ENCODE peak calls at places on chromosomes 2 and 18, in four cellular contexts. Q is H1, B is GM12878, Y is K562. D is an unnamed sample.

GRCh38 chr2:200761168-200761715 is 50.5 kb upstream of the BZW1 start:
- DNase-seq in Y (no peak), Q (no peak), B (no peak), D (no peak)

GRCh38 chr2:200635251-200635650 is 49.4 kb downstream of the AOX1 start:
- DNase-seq in Q (no peak), Y (no peak), B (no peak), D (no peak)

GRCh38 chr2:3745901-3746300 is 42.5 kb downstream of the DCDC2C start:
- DNase-seq in B (no peak), Y (peak; percentile 19), Q (no peak), D (no peak)

GRCh38 chr18:80148316-80149199 is 39.5 kb downstream of the ADNP2 start:
- DNase-seq in Y (no peak), Q (no peak), B (no peak), D (no peak)

GRCh38 chr18:77254711-77255110 is 5.1 kb downstream of the GALR1 start:
- DNase-seq in Y (no peak), B (no peak), Q (no peak), D (no peak)

GRCh38 chr2:236162804-236163482 is 5.2 kb downstream of the GBX2 start:
- DNase-seq in B (no peak), Q (no peak), Y (no peak), D (no peak)

GRCh38 chr2:120630031-120630701 is 105.5 kb upstream of the GLI2 start:
- DNase-seq in Q (no peak), B (no peak), Y (no peak), D (no peak)

GRCh38 chr2:48439102-48439501 is 90.9 kb upstream of the STON1 start:
- DNase-seq in B (no peak), Q (no peak), Y (no peak), D (no peak)

GRCh38 chr2:71603851-71604708 is 150.7 kb downstream of the DYSF start:
- DNase-seq in Q (peak; percentile 41), B (no peak), Y (no peak), D (no peak)

GRCh38 chr2:212135739-212136138 is 402.9 kb downstream of the ERBB4 start:
- DNase-seq in Y (no peak), Q (no peak), B (no peak), D (no peak)

GRCh38 chr2:192236136-192236535 is 41.4 kb upstream of the TMEFF2 start:
- DNase-seq in B (no peak), Y (no peak), Q (no peak), D (no peak)

GRCh38 chr2:136246086-136246669 is 128.2 kb upstream of the CXCR4 start:
- DNase-seq in B (peak; percentile 60), Y (no peak), Q (peak; percentile 58), D (peak; percentile 16)

GRCh38 chr2:219032051-219032745 is 9.1 kb downstream of the CFAP65 start:
- DNase-seq in B (no peak), Q (no peak), Y (no peak), D (no peak)

DNA sequence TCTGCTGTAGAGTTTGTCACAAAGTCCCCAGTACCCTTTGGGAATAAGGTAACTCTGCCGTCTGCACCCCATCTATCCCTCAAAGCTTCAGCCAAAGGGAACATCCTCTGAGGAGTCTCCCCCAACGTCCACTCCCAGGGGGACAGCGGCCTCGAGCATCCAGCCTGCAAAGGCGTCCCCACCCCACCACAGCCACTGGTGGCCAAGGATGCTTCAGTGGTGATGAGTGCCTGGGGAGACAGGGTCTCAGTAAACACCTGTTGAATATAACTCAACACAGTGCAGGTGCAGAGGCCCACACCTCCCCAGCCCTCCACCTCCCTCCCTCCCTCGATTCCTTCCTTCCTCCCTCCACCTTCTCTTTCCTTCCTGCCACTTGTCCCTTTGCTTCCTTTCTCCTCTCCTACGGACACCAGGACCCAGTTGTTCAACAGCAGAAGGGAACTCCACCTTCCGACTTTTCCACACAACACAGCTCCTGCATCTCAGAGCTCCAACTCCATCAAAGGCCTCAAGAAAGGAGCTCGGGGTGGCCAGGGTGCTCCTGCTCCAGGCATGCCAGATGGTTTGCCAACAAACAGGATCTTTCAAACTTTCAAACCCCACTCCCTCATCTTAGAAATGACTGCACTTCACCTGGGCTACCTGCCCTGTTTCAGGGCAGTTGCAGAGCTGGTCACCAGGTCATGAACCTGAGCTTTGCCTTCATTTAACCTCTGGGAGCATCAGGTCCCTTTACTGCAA is 87.8 kb upstream of the SNTG2 start:
- DNase-seq in Q (no peak), B (no peak), Y (no peak), D (no peak)
- TF ChIP-seq TAF1 in Q (no peak), B (no peak), Y (no peak), D (no peak)

DNA sequence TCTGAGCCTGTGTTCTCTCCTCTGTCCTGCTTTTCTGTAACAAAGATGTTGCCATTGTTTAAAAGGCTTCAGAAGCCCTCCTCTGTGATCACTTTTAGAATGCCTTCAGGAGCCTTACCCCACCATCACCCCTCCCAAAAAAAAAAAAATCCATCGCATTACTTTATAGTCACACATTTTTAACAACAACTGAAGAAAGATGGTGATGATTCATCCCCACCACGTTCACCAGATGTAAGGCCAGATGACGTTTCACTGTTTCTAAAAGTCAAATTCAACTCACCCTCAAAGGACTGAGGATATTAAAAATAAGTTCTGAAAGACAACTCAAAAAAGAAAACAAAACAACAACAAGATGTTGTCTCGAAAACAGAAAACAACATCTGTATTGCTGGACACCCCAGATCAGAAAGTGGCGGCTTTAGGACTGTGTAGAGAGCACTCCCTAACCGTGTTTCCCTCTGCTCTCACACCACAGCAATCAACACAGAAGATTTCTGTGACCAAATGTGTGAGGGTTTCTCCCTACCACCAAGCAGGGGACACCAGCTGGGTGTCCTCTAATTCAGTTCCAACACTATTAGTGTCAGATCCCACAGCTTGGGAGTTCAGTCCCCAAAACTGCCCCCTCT is 61.9 kb upstream of the CREB1 start:
- DNase-seq in Q (no peak), Y (peak; percentile 9), B (peak; percentile 16), D (no peak)
- TF ChIP-seq CBX5 in Q (no peak), Y (no peak), B (no peak), D (no peak)

GRCh38 chr2:38620282-38620977 is 17.7 kb upstream of the HNRNPLL start:
- DNase-seq in B (no peak), Q (no peak), Y (no peak), D (peak; percentile 81)
- TF ChIP-seq TAF1 in B (no peak), Q (no peak), Y (no peak), D (no peak)

DNA sequence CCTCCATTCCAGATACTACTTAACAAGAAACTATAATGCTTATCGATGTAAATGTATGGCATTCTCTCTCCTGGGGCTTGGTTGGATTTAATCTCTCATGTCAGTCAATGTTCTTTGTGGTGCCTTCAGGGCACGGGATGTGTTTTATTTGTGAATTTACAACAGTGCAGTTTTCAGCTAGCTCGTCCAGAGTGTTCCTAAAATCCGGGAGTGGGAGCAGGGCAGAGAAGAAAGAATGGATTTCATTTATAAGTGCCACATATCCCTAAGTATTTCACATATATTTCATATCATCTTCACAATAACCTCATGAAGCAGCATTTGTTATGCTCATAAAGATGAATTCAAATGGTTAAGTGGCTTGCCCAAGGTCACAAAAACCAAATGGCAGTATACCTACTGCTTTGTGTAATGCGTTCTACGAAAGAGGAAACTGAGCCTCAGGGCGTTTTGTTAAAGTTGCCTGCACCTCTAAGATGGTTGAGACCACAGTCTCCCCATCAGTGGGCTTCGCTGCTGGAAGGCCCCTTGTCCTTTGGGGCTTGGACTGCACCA is 134.7 kb upstream of the MGAT5 start:
- DNase-seq in B (peak; percentile 50), Y (no peak), Q (no peak), D (no peak)
- TF ChIP-seq CBX5 in B (no peak), Y (no peak), Q (no peak), D (no peak)

GRCh38 chr2:144834363-144834762 is 314.4 kb upstream of the ZEB2 start:
- DNase-seq in B (no peak), Y (no peak), Q (no peak), D (no peak)
- TF ChIP-seq TAF1 in B (no peak), Y (no peak), Q (no peak), D (no peak)

GRCh38 chr18:48326901-48327675 is 82.1 kb downstream of the ZBTB7C start:
- DNase-seq in B (no peak), Q (no peak), Y (no peak), D (no peak)
- TF ChIP-seq CBX5 in B (no peak), Q (no peak), Y (no peak), D (no peak)

DNA sequence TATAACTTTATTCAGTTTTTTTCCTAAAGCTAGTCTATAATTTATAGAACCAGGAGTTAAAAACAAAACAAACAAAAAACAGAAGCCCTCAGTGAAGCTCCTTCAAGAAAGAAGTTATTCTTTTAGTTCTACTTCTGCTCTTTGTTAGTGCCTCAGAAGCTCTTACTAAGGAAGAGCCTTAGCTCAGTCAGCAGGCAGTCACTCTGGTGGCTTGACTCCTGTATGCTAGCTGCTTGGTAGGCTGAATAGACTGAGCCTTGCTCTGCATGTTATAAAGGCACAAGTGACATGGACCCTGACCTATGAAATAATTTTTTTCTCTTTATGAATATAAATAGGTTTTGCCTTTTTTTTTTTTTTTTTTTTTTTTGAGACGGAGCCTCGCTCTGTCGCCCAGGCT is 24.8 kb downstream of the NCOA1 start:
- DNase-seq in Q (no peak), Y (no peak), B (no peak), D (no peak)
- TF ChIP-seq TAF1 in Q (no peak), Y (no peak), B (no peak), D (no peak)

DNA sequence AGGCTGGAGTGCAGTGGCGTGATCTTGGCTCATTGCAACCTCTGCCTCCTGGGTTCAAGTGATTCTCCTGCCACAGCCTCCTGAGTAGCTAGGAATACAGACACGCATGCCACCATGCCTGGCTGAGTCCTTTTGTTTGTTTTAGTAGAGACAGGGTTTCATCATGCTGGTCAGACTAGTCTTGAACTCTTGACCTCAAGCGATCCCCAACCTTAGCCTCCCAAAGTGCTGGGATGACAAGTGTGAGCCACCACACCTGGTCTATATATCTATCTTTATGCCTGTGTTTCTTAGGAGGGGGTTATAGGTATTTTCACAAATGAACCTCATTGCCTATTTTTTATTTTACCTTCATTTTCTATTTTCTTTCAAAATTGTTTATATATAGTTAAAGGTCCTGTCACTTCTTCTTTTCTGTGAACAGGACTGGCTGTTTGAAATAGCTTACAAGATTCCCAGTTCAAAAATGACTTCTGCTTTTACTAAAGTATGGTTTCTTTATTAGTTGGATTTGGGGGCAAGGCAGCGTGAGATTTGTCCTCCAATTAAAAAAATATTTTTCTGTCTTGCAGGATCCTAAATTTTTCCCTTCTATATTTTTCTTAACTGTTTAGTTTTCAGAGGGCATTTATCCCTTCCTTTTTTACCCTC is 16.4 kb upstream of the MARCHF7 start:
- DNase-seq in B (no peak), Q (no peak), Y (no peak), D (no peak)
- TF ChIP-seq CBX5 in B (no peak), Q (no peak), Y (no peak), D (no peak)

D was measured in HepG2.